ENCODE peak calls at places on chromosome 9, in five cellular contexts. Z is kidney tubule cell, A is GM10248, P is pancreas, X is bronchial epithelial cell. J is an unnamed sample.

GRCh38 chr9:132207839-132208615 is 46.2 kb downstream of the NTNG2 start:
- DNase-seq in X (no peak), P (no peak), Z (no peak), A (no peak), J (no peak)

GRCh38 chr9:74630228-74630627 is 133.1 kb downstream of the RORB start:
- DNase-seq in X (no peak), Z (no peak), P (no peak), A (no peak), J (no peak)

GRCh38 chr9:3224931-3225330 is 300.9 kb downstream of the RFX3 start:
- DNase-seq in X (no peak), P (no peak), A (no peak), Z (no peak), J (no peak)

GRCh38 chr9:90365646-90366045 is 277.0 kb downstream of the DIRAS2 start:
- DNase-seq in Z (no peak), P (no peak), A (no peak), X (peak; percentile 43), J (no peak)

GRCh38 chr9:75455444-75455921 is 367.2 kb downstream of the OSTF1 start:
- DNase-seq in X (peak; percentile 57), P (no peak), Z (peak; percentile 66), A (peak; percentile 5), J (no peak)

GRCh38 chr9:89929721-89930480 is 325.1 kb downstream of the GADD45G start:
- DNase-seq in X (peak; percentile 72), P (no peak), A (no peak), Z (no peak), J (no peak)

GRCh38 chr9:129197978-129198736 is 20.1 kb upstream of the IER5L start:
- DNase-seq in A (no peak), P (no peak), X (no peak), Z (peak; percentile 55), J (no peak)

GRCh38 chr9:134361843-134362414 is 35.7 kb downstream of the RXRA start:
- DNase-seq in Z (no peak), A (no peak), P (no peak), X (no peak), J (no peak)

GRCh38 chr9:35658894-35659220 is 765 bp downstream of the CCDC107 start:
- DNase-seq in X (peak; percentile 62), Z (peak; percentile 79), P (no peak), A (no peak), J (peak; percentile 66)

GRCh38 chr9:36922548-36922947 is 111.5 kb downstream of the PAX5 start:
- DNase-seq in P (no peak), A (no peak), Z (peak; percentile 17), X (peak; percentile 39), J (no peak)

GRCh38 chr9:15160673-15161072 is 146.3 kb downstream of the TTC39B start:
- DNase-seq in X (no peak), Z (peak; percentile 6), P (no peak), A (no peak), J (no peak)

GRCh38 chr9:127642047-127642740 is 30.1 kb downstream of the STXBP1 start:
- DNase-seq in A (no peak), X (no peak), P (no peak), Z (no peak), J (no peak)

GRCh38 chr9:131010482-131011273 is 1.7 kb downstream of the LAMC3 start:
- DNase-seq in Z (no peak), X (no peak), P (no peak), A (no peak), J (no peak)

GRCh38 chr9:133767625-133768024 is 29.5 kb upstream of the SARDH start:
- DNase-seq in P (peak; percentile 13), X (no peak), A (no peak), Z (no peak), J (no peak)

GRCh38 chr9:14961372-14962068 is 51.3 kb upstream of the FREM1 start:
- DNase-seq in X (no peak), A (no peak), P (no peak), Z (peak; percentile 6), J (peak; percentile 40)

GRCh38 chr9:129231022-129231739 is 53.1 kb upstream of the IER5L start:
- DNase-seq in X (no peak), P (no peak), A (no peak), Z (no peak), J (peak; percentile 36)

GRCh38 chr9:131997779-131998178 is 81.9 kb downstream of the MED27 start:
- DNase-seq in P (peak; percentile 40), X (no peak), A (no peak), Z (no peak), J (no peak)

GRCh38 chr9:121781701-121782464 is 130.4 kb downstream of the DAB2IP start:
- DNase-seq in Z (no peak), X (no peak), P (no peak), A (no peak), J (no peak)

GRCh38 chr9:114898741-114899140 is 31.6 kb downstream of the TNFSF8 start:
- DNase-seq in P (no peak), X (no peak), Z (no peak), A (peak; percentile 28), J (peak; percentile 57)

GRCh38 chr9:135883410-135884089 is 23.8 kb downstream of the CAMSAP1 start:
- DNase-seq in A (no peak), P (no peak), X (no peak), Z (no peak), J (no peak)

GRCh38 chr9:17519761-17520160 is 59.1 kb upstream of the SH3GL2 start:
- DNase-seq in X (peak; percentile 15), A (no peak), Z (no peak), P (no peak), J (no peak)

GRCh38 chr9:87546704-87547103 is 49.0 kb downstream of the DAPK1 start:
- DNase-seq in P (no peak), A (no peak), Z (peak; percentile 65), X (peak; percentile 22), J (no peak)

GRCh38 chr9:129140397-129141065 is 29.3 kb downstream of the PTPA start:
- DNase-seq in A (no peak), P (peak; percentile 50), Z (peak; percentile 73), X (peak; percentile 63), J (peak; percentile 73)

J was measured in mucosa of descending colon.